ENCODE peak calls at places on chromosomes 4 and X, in four cellular contexts. S is transverse colon, Q is glutamatergic neuron, G is Calu3. A is an unnamed sample.
A peak's percentile ranks its signal among the peaks of the same experiment; 100 is the strongest.

GRCh38 chr4:100294356-100294755 is 104.1 kb upstream of the DDIT4L start:
- DNase-seq in Q (no peak), S (no peak), G (no peak), A (no peak)

GRCh38 chr4:181877329-181877848 is 365.8 kb upstream of the TENM3 start:
- DNase-seq in Q (no peak), G (peak; percentile 22), S (no peak), A (no peak)

GRCh38 chr4:143183513-143184216 is 1.1 kb upstream of the USP38 start:
- DNase-seq in S (no peak), G (no peak), Q (no peak), A (no peak)

GRCh38 chr4:3234171-3235029 is 14.6 kb upstream of the MSANTD1 start:
- DNase-seq in S (no peak), G (no peak), Q (no peak), A (no peak)

GRCh38 chrX:103099706-103100105 is 6.8 kb upstream of the NXF3 start:
- DNase-seq in S (no peak), G (no peak), Q (no peak), A (no peak)

GRCh38 chrX:53093177-53093655 is 726 bp upstream of the KANTR start:
- DNase-seq in S (peak; percentile 87), Q (peak; percentile 83), G (peak; percentile 86), A (peak; percentile 64)

GRCh38 chr4:75696551-75696950 is 23.3 kb upstream of the G3BP2 start:
- DNase-seq in S (no peak), G (no peak), Q (no peak), A (no peak)

GRCh38 chr4:47075241-47075640 is 43.9 kb downstream of the GABRB1 start:
- DNase-seq in Q (no peak), G (no peak), S (no peak), A (no peak)

GRCh38 chr4:139619644-139620043 is 46.0 kb upstream of the MGST2 start:
- DNase-seq in G (peak; percentile 8), Q (no peak), S (no peak), A (no peak)

GRCh38 chr4:154466336-154466735 is 25.3 kb downstream of the DCHS2 start:
- DNase-seq in S (no peak), Q (no peak), G (no peak), A (no peak)

GRCh38 chr4:1415681-1415981 is 9.4 kb upstream of the NKX1-1 start:
- DNase-seq in S (no peak), Q (peak; percentile 19), G (no peak), A (no peak)

DNA sequence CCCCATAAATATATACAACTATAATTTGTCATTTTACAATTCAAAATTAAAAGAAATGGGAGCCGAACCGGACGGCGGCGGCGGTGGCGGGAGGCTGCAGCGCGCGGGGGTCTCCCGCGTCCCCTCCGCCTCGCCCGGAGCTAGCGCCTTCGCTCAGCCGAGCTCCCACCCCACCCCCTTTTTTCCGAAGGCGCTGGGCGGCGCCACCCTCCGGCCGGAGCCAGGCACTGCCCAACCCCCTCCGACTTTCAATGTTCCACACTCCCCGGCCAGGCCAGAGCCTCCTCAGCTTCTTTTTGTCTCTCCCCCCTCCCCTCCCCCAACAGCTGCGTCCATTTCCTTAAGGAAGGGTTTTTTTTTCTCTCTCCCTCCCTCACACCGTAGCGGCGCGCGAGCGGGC is 214.1 kb upstream of the GEMIN8 start:
- DNase-seq in G (no peak), Q (no peak), S (no peak), A (no peak)
- TF ChIP-seq CTCF in G (no peak), Q (no peak), S (no peak), A (no peak)

GRCh38 chrX:15564981-15565579 is 35.7 kb downstream of the ACE2 start:
- DNase-seq in Q (peak; percentile 38), G (peak; percentile 70), S (peak; percentile 69), A (peak; percentile 28)
- TF ChIP-seq CTCF in Q (no peak), G (peak; percentile 29), S (peak; percentile 53), A (peak; percentile 78)

GRCh38 chr4:78022517-78022916 is 34.6 kb upstream of the FRAS1 start:
- DNase-seq in Q (no peak), S (no peak), G (no peak), A (no peak)
- TF ChIP-seq CTCF in Q (no peak), S (no peak), G (no peak), A (peak; percentile 20)

DNA sequence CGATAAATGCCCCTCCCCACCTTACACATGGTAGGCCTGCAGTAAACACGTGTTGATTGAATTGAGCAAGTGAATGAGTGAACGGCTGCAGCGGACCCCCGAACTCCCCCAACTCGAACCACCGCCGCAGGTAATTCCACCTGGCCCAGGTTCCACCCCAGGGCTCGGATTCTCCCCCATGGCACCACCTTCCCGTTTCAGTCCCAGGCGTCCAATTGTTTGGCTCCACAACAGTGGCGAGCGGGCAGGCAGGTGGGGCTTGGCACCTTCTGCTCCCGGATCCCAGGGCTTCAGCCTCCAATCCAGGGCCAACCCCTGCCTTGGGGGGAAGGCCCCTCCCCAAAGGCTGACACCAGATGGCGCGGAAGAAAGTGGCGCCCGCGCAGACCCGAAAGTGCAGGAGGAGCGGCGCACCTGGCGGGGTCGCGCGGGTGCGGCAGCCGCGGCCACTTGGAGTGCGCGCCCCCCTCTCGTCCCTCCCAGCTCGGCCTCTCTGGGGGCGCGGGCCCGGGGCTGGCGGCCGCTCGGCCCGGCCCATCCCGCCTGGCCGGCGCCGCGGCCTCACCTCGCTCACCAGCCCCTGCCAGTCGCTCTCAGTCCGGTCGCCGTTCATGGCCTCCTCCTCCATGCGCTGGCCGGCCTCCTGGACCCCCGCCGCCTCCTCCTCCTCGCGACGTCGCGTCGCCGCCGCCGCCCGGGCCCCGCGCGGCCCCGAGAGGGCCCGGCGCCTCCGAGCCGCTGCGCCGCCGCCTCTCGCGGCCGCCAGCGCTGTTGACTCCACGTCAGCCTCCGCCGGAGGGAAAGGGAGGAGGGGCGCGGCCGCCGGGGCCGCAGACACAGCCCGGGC is at the start of gene CCDC149:
- DNase-seq in S (peak; percentile 78), G (peak; percentile 81), Q (peak; percentile 75), A (peak; percentile 58)
- TF ChIP-seq CTCF in S (peak; percentile 15), G (no peak), Q (no peak), A (peak; percentile 19)

GRCh38 chrX:45553417-45553816 is 352.7 kb upstream of the DIPK2B start:
- DNase-seq in Q (no peak), G (no peak), S (no peak), A (no peak)

GRCh38 chrX:45557390-45557789 is 356.7 kb upstream of the DIPK2B start:
- DNase-seq in Q (no peak), G (no peak), S (no peak), A (no peak)
- TF ChIP-seq CTCF in Q (no peak), G (no peak), S (no peak), A (no peak)

DNA sequence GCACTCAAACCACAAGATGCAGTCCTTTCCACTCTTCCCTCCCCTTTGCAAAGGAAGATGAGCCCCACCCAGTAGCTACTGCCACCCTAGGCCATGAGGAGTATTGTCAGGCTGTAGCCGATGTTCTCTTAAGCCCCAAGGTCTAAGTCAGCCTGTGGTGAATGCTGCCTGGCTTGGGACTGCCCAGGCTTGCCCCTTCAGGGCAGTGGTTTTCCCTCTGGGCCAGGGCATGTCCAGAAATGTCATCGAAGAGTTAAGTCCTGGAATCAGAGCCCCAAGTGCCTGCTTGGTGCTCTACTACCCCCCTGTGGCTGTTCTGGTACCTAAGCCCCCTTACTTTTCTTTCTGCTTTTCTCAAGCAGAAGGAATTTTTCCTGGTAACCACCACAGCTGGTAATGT is 11.8 kb upstream of the PGK1 start:
- DNase-seq in S (no peak), Q (peak; percentile 18), G (peak; percentile 59), A (no peak)
- TF ChIP-seq CTCF in S (no peak), Q (no peak), G (peak; percentile 61), A (peak; percentile 41)